ENCODE peak calls at places on chromosomes 12 and 14, in six cellular contexts. One of them, this sample, is unnamed.

GRCh38 chr14:69133206-69134125 is 19.5 kb downstream of the DCAF5 start:
- DNase-seq in NCI-H774: no peak
- DNase-seq in activated CD8-positive, alpha-beta memory T cell treated with anti-CD3 and anti-CD28 coated beads for 24 hours: no peak
- DNase-seq in posterior cingulate gyrus: no peak
- DNase-seq in KBM-7: peak
- DNase-seq in glomerular endothelial cell: no peak
- DNase-seq in this sample: no peak

GRCh38 chr12:96503971-96504370 is 14.6 kb downstream of the CFAP54 start:
- DNase-seq in NCI-H774: no peak
- DNase-seq in activated CD8-positive, alpha-beta memory T cell treated with anti-CD3 and anti-CD28 coated beads for 24 hours: no peak
- DNase-seq in posterior cingulate gyrus: no peak
- DNase-seq in KBM-7: no peak
- DNase-seq in glomerular endothelial cell: no peak
- DNase-seq in this sample: no peak

GRCh38 chr12:78457951-78458350 is 406.6 kb upstream of the SYT1 start:
- DNase-seq in NCI-H774: no peak
- DNase-seq in activated CD8-positive, alpha-beta memory T cell treated with anti-CD3 and anti-CD28 coated beads for 24 hours: no peak
- DNase-seq in posterior cingulate gyrus: no peak
- DNase-seq in KBM-7: peak
- DNase-seq in glomerular endothelial cell: no peak
- DNase-seq in this sample: no peak

GRCh38 chr14:90140956-90141316 is 79.1 kb downstream of the KCNK13 start:
- DNase-seq in NCI-H774: no peak
- DNase-seq in activated CD8-positive, alpha-beta memory T cell treated with anti-CD3 and anti-CD28 coated beads for 24 hours: no peak
- DNase-seq in posterior cingulate gyrus: no peak
- DNase-seq in KBM-7: no peak
- DNase-seq in glomerular endothelial cell: no peak
- DNase-seq in this sample: no peak

GRCh38 chr12:27057543-27057942 is 24.8 kb downstream of the C12orf71 start:
- DNase-seq in NCI-H774: peak
- DNase-seq in activated CD8-positive, alpha-beta memory T cell treated with anti-CD3 and anti-CD28 coated beads for 24 hours: no peak
- DNase-seq in posterior cingulate gyrus: no peak
- DNase-seq in KBM-7: no peak
- DNase-seq in glomerular endothelial cell: no peak
- DNase-seq in this sample: no peak

GRCh38 chr12:57523706-57524614 is 1.3 kb downstream of the MBD6 start:
- DNase-seq in NCI-H774: no peak
- DNase-seq in activated CD8-positive, alpha-beta memory T cell treated with anti-CD3 and anti-CD28 coated beads for 24 hours: no peak
- DNase-seq in posterior cingulate gyrus: no peak
- DNase-seq in KBM-7: no peak
- DNase-seq in glomerular endothelial cell: no peak
- DNase-seq in this sample: no peak

GRCh38 chr14:56324831-56325230 is 206.6 kb downstream of the PELI2 start:
- DNase-seq in NCI-H774: no peak
- DNase-seq in activated CD8-positive, alpha-beta memory T cell treated with anti-CD3 and anti-CD28 coated beads for 24 hours: no peak
- DNase-seq in posterior cingulate gyrus: no peak
- DNase-seq in KBM-7: no peak
- DNase-seq in glomerular endothelial cell: no peak
- DNase-seq in this sample: no peak

GRCh38 chr12:65791400-65791799 is 32.9 kb upstream of the HMGA2 start:
- DNase-seq in NCI-H774: no peak
- DNase-seq in activated CD8-positive, alpha-beta memory T cell treated with anti-CD3 and anti-CD28 coated beads for 24 hours: no peak
- DNase-seq in posterior cingulate gyrus: no peak
- DNase-seq in KBM-7: no peak
- DNase-seq in glomerular endothelial cell: no peak
- DNase-seq in this sample: no peak

GRCh38 chr12:6822461-6823135 is 977 bp downstream of the GPR162 start:
- DNase-seq in NCI-H774: no peak
- DNase-seq in activated CD8-positive, alpha-beta memory T cell treated with anti-CD3 and anti-CD28 coated beads for 24 hours: no peak
- DNase-seq in posterior cingulate gyrus: no peak
- DNase-seq in KBM-7: no peak
- DNase-seq in glomerular endothelial cell: no peak
- DNase-seq in this sample: no peak

GRCh38 chr12:24661657-24662096 is 287.2 kb downstream of the BCAT1 start:
- DNase-seq in NCI-H774: no peak
- DNase-seq in activated CD8-positive, alpha-beta memory T cell treated with anti-CD3 and anti-CD28 coated beads for 24 hours: no peak
- DNase-seq in posterior cingulate gyrus: no peak
- DNase-seq in KBM-7: no peak
- DNase-seq in glomerular endothelial cell: no peak
- DNase-seq in this sample: no peak

GRCh38 chr14:102798926-102799325 is 21.7 kb downstream of the TRAF3 start:
- DNase-seq in NCI-H774: no peak
- DNase-seq in activated CD8-positive, alpha-beta memory T cell treated with anti-CD3 and anti-CD28 coated beads for 24 hours: no peak
- DNase-seq in posterior cingulate gyrus: no peak
- DNase-seq in KBM-7: no peak
- DNase-seq in glomerular endothelial cell: no peak
- DNase-seq in this sample: no peak

GRCh38 chr14:31968107-31968810 is 108.8 kb upstream of the ARHGAP5 start:
- DNase-seq in NCI-H774: no peak
- DNase-seq in activated CD8-positive, alpha-beta memory T cell treated with anti-CD3 and anti-CD28 coated beads for 24 hours: no peak
- DNase-seq in posterior cingulate gyrus: no peak
- DNase-seq in KBM-7: no peak
- DNase-seq in glomerular endothelial cell: no peak
- DNase-seq in this sample: no peak

GRCh38 chr14:61630399-61630798 is 64.9 kb upstream of the HIF1A start:
- DNase-seq in NCI-H774: no peak
- DNase-seq in activated CD8-positive, alpha-beta memory T cell treated with anti-CD3 and anti-CD28 coated beads for 24 hours: no peak
- DNase-seq in posterior cingulate gyrus: no peak
- DNase-seq in KBM-7: no peak
- DNase-seq in glomerular endothelial cell: no peak
- DNase-seq in this sample: no peak

GRCh38 chr12:1365703-1366102 is 228.7 kb downstream of the FBXL14 start:
- DNase-seq in NCI-H774: no peak
- DNase-seq in activated CD8-positive, alpha-beta memory T cell treated with anti-CD3 and anti-CD28 coated beads for 24 hours: no peak
- DNase-seq in posterior cingulate gyrus: no peak
- DNase-seq in KBM-7: no peak
- DNase-seq in glomerular endothelial cell: no peak
- DNase-seq in this sample: no peak

GRCh38 chr12:108745641-108746040 is 14.3 kb upstream of the CORO1C start:
- DNase-seq in NCI-H774: no peak
- DNase-seq in activated CD8-positive, alpha-beta memory T cell treated with anti-CD3 and anti-CD28 coated beads for 24 hours: no peak
- DNase-seq in posterior cingulate gyrus: no peak
- DNase-seq in KBM-7: no peak
- DNase-seq in glomerular endothelial cell: no peak
- DNase-seq in this sample: no peak

GRCh38 chr12:5794156-5794555 is 150.9 kb downstream of the ANO2 start:
- DNase-seq in NCI-H774: no peak
- DNase-seq in activated CD8-positive, alpha-beta memory T cell treated with anti-CD3 and anti-CD28 coated beads for 24 hours: no peak
- DNase-seq in posterior cingulate gyrus: no peak
- DNase-seq in KBM-7: no peak
- DNase-seq in glomerular endothelial cell: no peak
- DNase-seq in this sample: no peak

GRCh38 chr12:93773122-93773871 is 96.1 kb downstream of the CRADD start:
- DNase-seq in NCI-H774: no peak
- DNase-seq in activated CD8-positive, alpha-beta memory T cell treated with anti-CD3 and anti-CD28 coated beads for 24 hours: peak
- DNase-seq in posterior cingulate gyrus: no peak
- DNase-seq in KBM-7: peak
- DNase-seq in glomerular endothelial cell: no peak
- DNase-seq in this sample: peak

GRCh38 chr12:52395761-52396434 is 10.2 kb downstream of the KRT82 start:
- DNase-seq in NCI-H774: peak
- DNase-seq in activated CD8-positive, alpha-beta memory T cell treated with anti-CD3 and anti-CD28 coated beads for 24 hours: no peak
- DNase-seq in posterior cingulate gyrus: no peak
- DNase-seq in KBM-7: peak
- DNase-seq in glomerular endothelial cell: no peak
- DNase-seq in this sample: no peak

GRCh38 chr12:29562167-29562776 is 64.8 kb upstream of the OVCH1 start:
- DNase-seq in NCI-H774: no peak
- DNase-seq in activated CD8-positive, alpha-beta memory T cell treated with anti-CD3 and anti-CD28 coated beads for 24 hours: no peak
- DNase-seq in posterior cingulate gyrus: no peak
- DNase-seq in KBM-7: no peak
- DNase-seq in glomerular endothelial cell: peak
- DNase-seq in this sample: no peak

GRCh38 chr12:29769162-29769820 is 14.5 kb downstream of the TMTC1 start:
- DNase-seq in NCI-H774: no peak
- DNase-seq in activated CD8-positive, alpha-beta memory T cell treated with anti-CD3 and anti-CD28 coated beads for 24 hours: no peak
- DNase-seq in posterior cingulate gyrus: no peak
- DNase-seq in KBM-7: no peak
- DNase-seq in glomerular endothelial cell: no peak
- DNase-seq in this sample: no peak

GRCh38 chr14:51862171-51862838 is 1.9 kb downstream of the GNG2 start:
- DNase-seq in NCI-H774: no peak
- DNase-seq in activated CD8-positive, alpha-beta memory T cell treated with anti-CD3 and anti-CD28 coated beads for 24 hours: no peak
- DNase-seq in posterior cingulate gyrus: no peak
- DNase-seq in KBM-7: no peak
- DNase-seq in glomerular endothelial cell: no peak
- DNase-seq in this sample: no peak

GRCh38 chr14:60931206-60931605 is 49.7 kb downstream of the TRMT5 start:
- DNase-seq in NCI-H774: no peak
- DNase-seq in activated CD8-positive, alpha-beta memory T cell treated with anti-CD3 and anti-CD28 coated beads for 24 hours: no peak
- DNase-seq in posterior cingulate gyrus: no peak
- DNase-seq in KBM-7: no peak
- DNase-seq in glomerular endothelial cell: no peak
- DNase-seq in this sample: no peak

GRCh38 chr12:52181757-52182156 is 10.1 kb downstream of the KRT80 start:
- DNase-seq in NCI-H774: no peak
- DNase-seq in activated CD8-positive, alpha-beta memory T cell treated with anti-CD3 and anti-CD28 coated beads for 24 hours: no peak
- DNase-seq in posterior cingulate gyrus: no peak
- DNase-seq in KBM-7: no peak
- DNase-seq in glomerular endothelial cell: no peak
- DNase-seq in this sample: no peak

GRCh38 chr14:92718659-92719058 is 29.8 kb downstream of the LGMN start:
- DNase-seq in NCI-H774: no peak
- DNase-seq in activated CD8-positive, alpha-beta memory T cell treated with anti-CD3 and anti-CD28 coated beads for 24 hours: no peak
- DNase-seq in posterior cingulate gyrus: no peak
- DNase-seq in KBM-7: no peak
- DNase-seq in glomerular endothelial cell: no peak
- DNase-seq in this sample: no peak

GRCh38 chr14:70934502-70935134 is 27.4 kb downstream of the PCNX1 start:
- DNase-seq in NCI-H774: no peak
- DNase-seq in activated CD8-positive, alpha-beta memory T cell treated with anti-CD3 and anti-CD28 coated beads for 24 hours: no peak
- DNase-seq in posterior cingulate gyrus: no peak
- DNase-seq in KBM-7: no peak
- DNase-seq in glomerular endothelial cell: no peak
- DNase-seq in this sample: no peak

GRCh38 chr12:29216797-29217583 is 67.9 kb downstream of the FAR2 start:
- DNase-seq in NCI-H774: no peak
- DNase-seq in activated CD8-positive, alpha-beta memory T cell treated with anti-CD3 and anti-CD28 coated beads for 24 hours: no peak
- DNase-seq in posterior cingulate gyrus: no peak
- DNase-seq in KBM-7: peak
- DNase-seq in glomerular endothelial cell: no peak
- DNase-seq in this sample: no peak

GRCh38 chr12:132397934-132398385 is 68.6 kb upstream of the GALNT9 start:
- DNase-seq in NCI-H774: no peak
- DNase-seq in activated CD8-positive, alpha-beta memory T cell treated with anti-CD3 and anti-CD28 coated beads for 24 hours: no peak
- DNase-seq in posterior cingulate gyrus: peak
- DNase-seq in KBM-7: no peak
- DNase-seq in glomerular endothelial cell: no peak
- DNase-seq in this sample: no peak

GRCh38 chr12:47860279-47860841 is 40.7 kb upstream of the HDAC7 start:
- DNase-seq in NCI-H774: no peak
- DNase-seq in activated CD8-positive, alpha-beta memory T cell treated with anti-CD3 and anti-CD28 coated beads for 24 hours: no peak
- DNase-seq in posterior cingulate gyrus: no peak
- DNase-seq in KBM-7: no peak
- DNase-seq in glomerular endothelial cell: no peak
- DNase-seq in this sample: no peak

GRCh38 chr14:91313154-91313850 is 68.8 kb upstream of the GPR68 start:
- DNase-seq in NCI-H774: no peak
- DNase-seq in activated CD8-positive, alpha-beta memory T cell treated with anti-CD3 and anti-CD28 coated beads for 24 hours: no peak
- DNase-seq in posterior cingulate gyrus: no peak
- DNase-seq in KBM-7: no peak
- DNase-seq in glomerular endothelial cell: no peak
- DNase-seq in this sample: no peak

GRCh38 chr12:63816031-63816430 is 28.5 kb upstream of the SRGAP1 start:
- DNase-seq in NCI-H774: no peak
- DNase-seq in activated CD8-positive, alpha-beta memory T cell treated with anti-CD3 and anti-CD28 coated beads for 24 hours: no peak
- DNase-seq in posterior cingulate gyrus: no peak
- DNase-seq in KBM-7: no peak
- DNase-seq in glomerular endothelial cell: no peak
- DNase-seq in this sample: no peak

GRCh38 chr14:102124419-102124818 is 15.3 kb upstream of the WDR20 start:
- DNase-seq in NCI-H774: no peak
- DNase-seq in activated CD8-positive, alpha-beta memory T cell treated with anti-CD3 and anti-CD28 coated beads for 24 hours: no peak
- DNase-seq in posterior cingulate gyrus: no peak
- DNase-seq in KBM-7: no peak
- DNase-seq in glomerular endothelial cell: no peak
- DNase-seq in this sample: no peak